ENCODE peak calls at places on chromosomes 5 and 9, in ten cellular contexts. S, J, Z, P, T, H, D, A, I and B are unnamed samples.

GRCh38 chr9:129910628-129911567 is 75.6 kb downstream of the USP20 start:
- DNase-seq in S (no peak), J (peak; percentile 99), Z (peak; percentile 57), P (no peak), T (peak; percentile 97), H (peak; percentile 99), D (no peak), A (no peak), I (no peak), B (no peak)

GRCh38 chr5:149639718-149640117 is 58.4 kb downstream of the ARHGEF37 start:
- DNase-seq in S (no peak), J (no peak), Z (peak; percentile 44), P (no peak), T (no peak), H (no peak), D (no peak), A (no peak), I (no peak), B (no peak)

GRCh38 chr5:122680623-122681350 is 94.1 kb upstream of the SNX2 start:
- DNase-seq in S (no peak), J (no peak), Z (no peak), P (no peak), T (no peak), H (no peak), D (no peak), A (no peak), I (no peak), B (no peak)

GRCh38 chr9:110198357-110198756 is 9.6 kb downstream of the C9orf152 start:
- DNase-seq in S (no peak), J (no peak), Z (no peak), P (no peak), T (no peak), H (no peak), D (no peak), A (no peak), I (no peak), B (no peak)

GRCh38 chr5:123119334-123119986 is 30.4 kb downstream of the PRDM6 start:
- DNase-seq in S (no peak), J (peak; percentile 61), Z (peak; percentile 19), P (peak; percentile 4), T (no peak), H (peak; percentile 32), D (peak; percentile 49), A (no peak), I (no peak), B (no peak)

GRCh38 chr5:6553986-6554385 is 78.9 kb downstream of the NSUN2 start:
- DNase-seq in S (no peak), J (no peak), Z (no peak), P (no peak), T (no peak), H (no peak), D (no peak), A (no peak), I (no peak), B (no peak)

GRCh38 chr5:168747987-168748777 is 169.0 kb upstream of the PANK3 start:
- DNase-seq in S (no peak), J (peak; percentile 11), Z (peak; percentile 70), P (peak; percentile 52), T (no peak), H (peak; percentile 25), D (peak; percentile 55), A (no peak), I (no peak), B (no peak)

GRCh38 chr5:168701641-168702040 is 122.5 kb upstream of the PANK3 start:
- DNase-seq in S (no peak), J (no peak), Z (no peak), P (no peak), T (no peak), H (no peak), D (no peak), A (no peak), I (no peak), B (no peak)

GRCh38 chr5:179893958-179894895 is 13.5 kb downstream of the TBC1D9B start:
- DNase-seq in S (no peak), J (no peak), Z (no peak), P (no peak), T (no peak), H (no peak), D (no peak), A (no peak), I (no peak), B (no peak)

GRCh38 chr9:90552317-90552716 is 90.3 kb downstream of the DIRAS2 start:
- DNase-seq in S (no peak), J (no peak), Z (no peak), P (no peak), T (no peak), H (no peak), D (no peak), A (no peak), I (no peak), B (no peak)

GRCh38 chr9:90544488-90544887 is 98.1 kb downstream of the DIRAS2 start:
- DNase-seq in S (no peak), J (no peak), Z (no peak), P (no peak), T (no peak), H (no peak), D (no peak), A (no peak), I (no peak), B (no peak)

GRCh38 chr9:90546200-90546599 is 96.4 kb downstream of the DIRAS2 start:
- DNase-seq in S (no peak), J (peak; percentile 33), Z (peak; percentile 18), P (no peak), T (peak; percentile 66), H (peak; percentile 31), D (no peak), A (no peak), I (no peak), B (no peak)

GRCh38 chr9:90547896-90548295 is 94.7 kb downstream of the DIRAS2 start:
- DNase-seq in S (no peak), J (no peak), Z (peak; percentile 6), P (peak; percentile 6), T (peak; percentile 0), H (no peak), D (no peak), A (no peak), I (no peak), B (no peak)
- TF ChIP-seq CTCF in S (no peak), J (no peak), Z (peak; percentile 28), P (peak; percentile 60), T (peak; percentile 6), H (no peak), D (no peak), A (no peak), I (no peak), B (no peak)

DNA sequence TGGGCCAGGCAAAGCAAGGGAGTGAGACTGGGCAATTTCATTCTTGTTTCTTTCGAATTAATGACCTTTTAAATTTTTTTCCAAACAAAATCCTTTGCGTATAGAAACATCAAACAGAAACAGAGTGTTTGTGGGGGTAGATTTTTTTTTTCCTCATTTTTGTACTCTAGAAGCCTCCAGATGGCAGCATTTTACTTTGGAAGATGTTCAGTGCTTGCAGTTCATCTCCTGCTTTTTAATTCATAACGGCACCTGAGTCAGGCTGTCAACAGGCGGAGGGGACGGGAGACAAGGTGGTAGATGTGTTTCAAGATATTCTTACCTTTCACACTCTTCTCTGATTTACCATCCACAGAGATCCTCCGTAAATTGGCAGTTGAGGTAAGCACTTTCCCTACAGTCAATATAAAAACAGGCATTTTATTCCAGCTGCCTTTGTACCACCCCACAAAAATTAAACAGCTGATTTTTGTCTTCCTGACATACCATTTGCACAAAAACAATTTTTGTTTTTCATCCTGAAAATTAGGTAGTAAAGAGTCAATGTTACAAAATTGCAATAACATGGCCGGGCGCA is 99.5 kb upstream of the FBXL17 start:
- DNase-seq in S (no peak), J (peak; percentile 46), Z (peak; percentile 36), P (peak; percentile 33), T (no peak), H (peak; percentile 46), D (no peak), A (no peak), I (no peak), B (no peak)
- TF ChIP-seq CTCF in S (no peak), J (peak; percentile 44), Z (no peak), P (peak; percentile 67), T (peak; percentile 13), H (peak; percentile 39), D (peak; percentile 26), A (peak; percentile 2), I (no peak), B (no peak)

GRCh38 chr5:139271201-139272027 is 22.1 kb upstream of the MATR3 start:
- DNase-seq in S (no peak), J (peak; percentile 93), Z (peak; percentile 67), P (no peak), T (peak; percentile 75), H (peak; percentile 93), D (no peak), A (no peak), I (no peak), B (no peak)
- TF ChIP-seq CTCF in S (no peak), J (no peak), Z (no peak), P (no peak), T (no peak), H (peak; percentile 1), D (no peak), A (no peak), I (no peak), B (no peak)

DNA sequence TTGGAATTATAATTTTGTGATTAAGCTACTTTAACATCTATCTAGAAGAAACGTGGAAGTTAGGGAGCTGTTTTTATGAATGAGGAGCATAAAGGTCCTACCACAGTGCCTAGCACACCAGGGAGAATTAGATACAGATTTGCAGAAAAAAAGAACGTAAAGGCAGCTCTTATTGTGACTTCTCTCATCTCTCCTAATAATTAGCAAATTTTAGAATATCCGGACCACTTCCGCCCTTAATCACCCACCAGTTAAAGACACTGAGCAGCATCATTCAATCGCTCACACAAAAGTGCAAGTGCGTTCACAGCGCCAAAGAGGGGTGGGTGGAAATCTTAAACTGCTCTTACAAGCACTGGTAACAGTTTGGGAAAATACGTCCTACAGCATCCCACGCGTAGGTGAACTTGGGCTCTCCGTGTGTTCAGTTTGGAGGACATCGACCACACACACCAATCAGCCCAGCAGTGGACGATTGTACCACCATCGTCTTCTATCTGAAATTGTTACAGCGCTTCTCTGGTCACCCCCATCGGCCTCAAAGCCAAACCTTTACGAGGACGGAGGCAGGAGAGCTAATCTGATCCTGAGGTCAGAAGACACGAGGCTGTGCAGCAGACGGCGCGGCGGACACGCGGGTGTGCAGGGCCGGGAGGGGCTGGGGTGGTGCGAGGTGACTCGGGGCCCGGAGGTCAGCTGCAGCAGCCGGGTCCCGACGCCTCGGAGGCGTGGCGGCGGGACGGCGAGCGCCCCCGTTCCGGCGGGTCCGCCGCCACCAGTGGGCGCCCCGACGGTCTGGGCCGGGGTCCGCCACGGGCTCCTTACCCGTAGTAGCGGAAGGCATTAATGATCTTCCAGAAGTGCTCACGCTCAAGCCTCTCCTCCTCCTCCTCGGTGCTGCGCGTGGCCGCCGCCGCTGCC is 646 bp downstream of the CARNMT1 start:
- DNase-seq in S (peak; percentile 83), J (peak; percentile 35), Z (peak; percentile 68), P (peak; percentile 72), T (peak; percentile 15), H (peak; percentile 44), D (peak; percentile 82), A (peak; percentile 68), I (peak; percentile 31), B (no peak)
- TF ChIP-seq CTCF in S (no peak), J (no peak), Z (no peak), P (peak; percentile 54), T (no peak), H (no peak), D (no peak), A (no peak), I (no peak), B (peak; percentile 50)

GRCh38 chr5:90191352-90192045 is 218.1 kb downstream of the CETN3 start:
- DNase-seq in S (no peak), J (no peak), Z (no peak), P (no peak), T (no peak), H (no peak), D (no peak), A (no peak), I (no peak), B (no peak)

GRCh38 chr5:90193185-90193822 is 216.3 kb downstream of the CETN3 start:
- DNase-seq in S (no peak), J (no peak), Z (no peak), P (no peak), T (no peak), H (no peak), D (no peak), A (no peak), I (no peak), B (no peak)
- TF ChIP-seq CTCF in S (no peak), J (no peak), Z (no peak), P (no peak), T (no peak), H (no peak), D (no peak), A (no peak), I (no peak), B (no peak)